ENCODE peak calls at places on chromosomes 5 and 9, in four cellular contexts. One of them, this sample, is unnamed.

GRCh38 chr9:89532944-89533343 is 35.0 kb upstream of the SEMA4D start:
- DNase-seq in adrenal gland: no peak
- DNase-seq in GM12865: no peak
- DNase-seq in choroid plexus epithelial cell: no peak
- DNase-seq in this sample: no peak

GRCh38 chr5:133387621-133388020 is 224.7 kb downstream of the FSTL4 start:
- DNase-seq in adrenal gland: no peak
- DNase-seq in choroid plexus epithelial cell: no peak
- DNase-seq in GM12865: no peak
- DNase-seq in this sample: no peak

GRCh38 chr9:93451762-93452709 is 551 bp downstream of the FAM120A start:
- DNase-seq in choroid plexus epithelial cell: peak
- DNase-seq in adrenal gland: peak
- DNase-seq in GM12865: peak
- DNase-seq in this sample: no peak

GRCh38 chr5:73234156-73234555 is 61.2 kb downstream of the TMEM174 start:
- DNase-seq in adrenal gland: no peak
- DNase-seq in choroid plexus epithelial cell: no peak
- DNase-seq in GM12865: no peak
- DNase-seq in this sample: no peak

GRCh38 chr5:102807878-102808502 is 52.9 kb downstream of the PAM start:
- DNase-seq in choroid plexus epithelial cell: peak
- DNase-seq in GM12865: no peak
- DNase-seq in adrenal gland: no peak
- DNase-seq in this sample: no peak

GRCh38 chr9:127405344-127406125 is 8.6 kb downstream of the SLC2A8 start:
- DNase-seq in choroid plexus epithelial cell: no peak
- DNase-seq in adrenal gland: no peak
- DNase-seq in GM12865: no peak
- DNase-seq in this sample: no peak

GRCh38 chr9:126719677-126720435 is 85.0 kb upstream of the ZBTB43 start:
- DNase-seq in adrenal gland: peak
- DNase-seq in GM12865: peak
- DNase-seq in choroid plexus epithelial cell: peak
- DNase-seq in this sample: peak

GRCh38 chr5:179346875-179347274 is 1.6 kb upstream of the ADAMTS2 start:
- DNase-seq in adrenal gland: no peak
- DNase-seq in choroid plexus epithelial cell: no peak
- DNase-seq in GM12865: no peak
- DNase-seq in this sample: no peak

GRCh38 chr9:136576269-136576626 is 30.4 kb upstream of the NOTCH1 start:
- DNase-seq in choroid plexus epithelial cell: no peak
- DNase-seq in GM12865: peak
- DNase-seq in adrenal gland: peak
- DNase-seq in this sample: peak

GRCh38 chr9:136558373-136558772 is 12.5 kb upstream of the NOTCH1 start:
- DNase-seq in adrenal gland: no peak
- DNase-seq in GM12865: no peak
- DNase-seq in choroid plexus epithelial cell: no peak
- DNase-seq in this sample: peak

GRCh38 chr5:32290922-32291321 is 21.8 kb downstream of the MTMR12 start:
- DNase-seq in GM12865: peak
- DNase-seq in choroid plexus epithelial cell: no peak
- DNase-seq in adrenal gland: no peak
- DNase-seq in this sample: no peak

GRCh38 chr5:104344809-104345512 is 782.4 kb upstream of the NUDT12 start:
- DNase-seq in GM12865: no peak
- DNase-seq in choroid plexus epithelial cell: peak
- DNase-seq in adrenal gland: no peak
- DNase-seq in this sample: peak

GRCh38 chr5:106454651-106455415 is 1215.9 kb downstream of the EFNA5 start:
- DNase-seq in GM12865: peak
- DNase-seq in choroid plexus epithelial cell: peak
- DNase-seq in adrenal gland: no peak
- DNase-seq in this sample: peak

GRCh38 chr9:91197232-91198181 is 164.2 kb downstream of the AUH start:
- DNase-seq in GM12865: no peak
- DNase-seq in adrenal gland: peak
- DNase-seq in choroid plexus epithelial cell: peak
- DNase-seq in this sample: peak

GRCh38 chr5:138461343-138462125 is 3.7 kb upstream of the EGR1 start:
- DNase-seq in GM12865: no peak
- DNase-seq in adrenal gland: no peak
- DNase-seq in choroid plexus epithelial cell: peak
- DNase-seq in this sample: peak

GRCh38 chr5:29114331-29114768 is 2076.0 kb upstream of the CDH9 start:
- DNase-seq in choroid plexus epithelial cell: no peak
- DNase-seq in GM12865: no peak
- DNase-seq in adrenal gland: no peak
- DNase-seq in this sample: no peak

GRCh38 chr5:124054564-124054963 is 542.6 kb downstream of the CSNK1G3 start:
- DNase-seq in GM12865: peak
- DNase-seq in adrenal gland: no peak
- DNase-seq in choroid plexus epithelial cell: no peak
- DNase-seq in this sample: no peak

GRCh38 chr5:178069909-178070308 is 43.4 kb upstream of the N4BP3 start:
- DNase-seq in adrenal gland: no peak
- DNase-seq in choroid plexus epithelial cell: peak
- DNase-seq in GM12865: peak
- DNase-seq in this sample: peak

GRCh38 chr5:56059854-56060253 is 65.1 kb upstream of the IL6ST start:
- DNase-seq in adrenal gland: no peak
- DNase-seq in GM12865: no peak
- DNase-seq in choroid plexus epithelial cell: no peak
- DNase-seq in this sample: no peak

GRCh38 chr9:35059438-35059837 is 13.0 kb downstream of the VCP start:
- DNase-seq in GM12865: no peak
- DNase-seq in choroid plexus epithelial cell: no peak
- DNase-seq in adrenal gland: no peak
- DNase-seq in this sample: no peak

GRCh38 chr9:95509851-95510529 is 6.8 kb downstream of the PTCH1 start:
- DNase-seq in adrenal gland: peak
- DNase-seq in GM12865: no peak
- DNase-seq in choroid plexus epithelial cell: no peak
- DNase-seq in this sample: peak

GRCh38 chr9:122382901-122383850 is 12.4 kb downstream of the PTGS1 start:
- DNase-seq in GM12865: no peak
- DNase-seq in choroid plexus epithelial cell: peak
- DNase-seq in adrenal gland: no peak
- DNase-seq in this sample: peak

GRCh38 chr5:177020033-177020432 is 2.5 kb upstream of the ZNF346 start:
- DNase-seq in GM12865: no peak
- DNase-seq in adrenal gland: no peak
- DNase-seq in choroid plexus epithelial cell: no peak
- DNase-seq in this sample: no peak

GRCh38 chr5:134113572-134113907 is 941 bp upstream of the TCF7 start:
- DNase-seq in choroid plexus epithelial cell: no peak
- DNase-seq in adrenal gland: no peak
- DNase-seq in GM12865: no peak
- DNase-seq in this sample: no peak

GRCh38 chr5:43066231-43066798 is 26.2 kb upstream of the ANXA2R start:
- DNase-seq in GM12865: peak
- DNase-seq in adrenal gland: peak
- DNase-seq in choroid plexus epithelial cell: peak
- DNase-seq in this sample: peak

GRCh38 chr9:93120846-93121315 is 13.2 kb downstream of the NINJ1 start:
- DNase-seq in adrenal gland: peak
- DNase-seq in GM12865: no peak
- DNase-seq in choroid plexus epithelial cell: no peak
- DNase-seq in this sample: no peak

GRCh38 chr9:114207034-114207815 is 51.9 kb downstream of the COL27A1 start:
- DNase-seq in adrenal gland: no peak
- DNase-seq in GM12865: no peak
- DNase-seq in choroid plexus epithelial cell: no peak
- DNase-seq in this sample: no peak

GRCh38 chr9:14146201-14146890 is 167.6 kb downstream of the NFIB start:
- DNase-seq in adrenal gland: no peak
- DNase-seq in GM12865: no peak
- DNase-seq in choroid plexus epithelial cell: no peak
- DNase-seq in this sample: no peak

GRCh38 chr5:158317507-158317906 is 458.6 kb upstream of the CLINT1 start:
- DNase-seq in choroid plexus epithelial cell: no peak
- DNase-seq in adrenal gland: no peak
- DNase-seq in GM12865: no peak
- DNase-seq in this sample: no peak

DNA sequence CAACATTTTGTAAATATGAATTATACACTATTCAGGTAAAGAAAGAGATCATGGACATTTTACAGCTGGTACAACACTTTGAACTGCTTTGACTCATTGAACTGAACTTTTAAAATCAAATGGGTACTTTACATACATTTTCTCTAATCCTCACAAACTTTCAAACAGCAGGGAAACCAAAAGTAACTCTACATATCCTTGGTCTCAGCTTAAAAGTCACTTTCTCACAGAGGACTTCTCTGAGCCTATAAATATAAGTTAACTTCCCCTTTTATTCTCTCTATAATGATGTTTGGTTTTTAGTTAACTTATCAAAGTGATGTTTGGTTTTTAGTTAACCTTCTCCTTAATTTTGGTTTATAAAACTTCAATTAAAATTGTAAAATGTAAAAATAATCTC is 209.8 kb downstream of the MCTP1 start:
- DNase-seq in choroid plexus epithelial cell: no peak
- DNase-seq in GM12865: peak
- DNase-seq in adrenal gland: no peak
- DNase-seq in this sample: no peak
- TF ChIP-seq CTCF in choroid plexus epithelial cell: no peak
- TF ChIP-seq CTCF in GM12865: no peak
- TF ChIP-seq CTCF in adrenal gland: no peak
- TF ChIP-seq CTCF in this sample: no peak

GRCh38 chr5:154368041-154368800 is 77.6 kb upstream of the SAP30L start:
- DNase-seq in adrenal gland: no peak
- DNase-seq in choroid plexus epithelial cell: peak
- DNase-seq in GM12865: no peak
- DNase-seq in this sample: peak
- H3K4me3 ChIP-seq in adrenal gland: no peak
- H3K4me3 ChIP-seq in choroid plexus epithelial cell: no peak
- H3K4me3 ChIP-seq in GM12865: no peak
- H3K4me3 ChIP-seq in this sample: no peak

DNA sequence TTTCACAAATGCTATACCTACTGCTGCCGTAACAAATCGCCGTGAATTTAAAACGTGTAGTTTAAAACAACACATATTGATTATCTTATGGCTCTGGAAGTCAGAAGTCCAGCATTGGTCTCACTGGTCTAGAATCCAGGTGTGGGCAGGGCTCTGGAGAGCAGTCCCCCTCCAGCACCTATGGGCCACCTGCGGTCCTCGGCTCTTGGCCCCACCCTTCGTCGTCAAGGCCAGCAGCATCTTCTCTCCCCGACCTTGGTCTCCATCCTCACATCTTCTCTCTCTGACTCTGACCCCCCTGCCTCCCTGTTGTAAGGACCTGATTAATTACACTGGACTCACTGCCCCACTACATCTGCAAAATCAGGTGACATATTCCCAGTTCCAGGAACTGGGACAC is 106.4 kb upstream of the COL5A1 start:
- DNase-seq in GM12865: no peak
- DNase-seq in choroid plexus epithelial cell: no peak
- DNase-seq in adrenal gland: no peak
- DNase-seq in this sample: no peak
- TF ChIP-seq CTCF in GM12865: no peak
- TF ChIP-seq CTCF in choroid plexus epithelial cell: no peak
- TF ChIP-seq CTCF in adrenal gland: no peak
- TF ChIP-seq CTCF in this sample: no peak

DNA sequence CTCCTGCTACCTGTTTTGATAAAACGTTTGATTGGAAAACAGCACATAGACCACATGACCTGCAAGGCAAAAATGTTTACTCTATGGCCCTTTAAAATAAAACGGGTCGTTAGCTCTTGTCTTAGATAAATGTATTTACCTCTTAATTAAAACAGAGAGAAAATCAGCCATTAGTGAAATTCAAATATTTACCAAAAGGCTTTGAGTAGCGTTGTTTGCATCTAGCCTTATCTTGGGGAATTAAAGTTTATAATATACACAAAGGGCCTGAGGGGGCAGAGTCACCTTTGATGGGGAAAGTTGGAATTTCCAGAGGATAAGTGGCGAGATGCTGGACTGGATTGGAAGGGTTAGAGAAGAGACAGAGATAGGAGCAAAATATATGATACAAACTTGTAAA is 111.3 kb downstream of the FBXO4 start:
- DNase-seq in choroid plexus epithelial cell: no peak
- DNase-seq in GM12865: no peak
- DNase-seq in adrenal gland: no peak
- DNase-seq in this sample: no peak
- H3K4me3 ChIP-seq in choroid plexus epithelial cell: no peak
- H3K4me3 ChIP-seq in GM12865: no peak
- H3K4me3 ChIP-seq in adrenal gland: no peak
- H3K4me3 ChIP-seq in this sample: no peak

GRCh38 chr9:69931340-69931739 is 110.7 kb downstream of the CFAP95 start:
- DNase-seq in adrenal gland: no peak
- DNase-seq in choroid plexus epithelial cell: peak
- DNase-seq in GM12865: no peak
- DNase-seq in this sample: peak
- TF ChIP-seq CTCF in adrenal gland: no peak
- TF ChIP-seq CTCF in choroid plexus epithelial cell: peak
- TF ChIP-seq CTCF in GM12865: no peak
- TF ChIP-seq CTCF in this sample: peak

DNA sequence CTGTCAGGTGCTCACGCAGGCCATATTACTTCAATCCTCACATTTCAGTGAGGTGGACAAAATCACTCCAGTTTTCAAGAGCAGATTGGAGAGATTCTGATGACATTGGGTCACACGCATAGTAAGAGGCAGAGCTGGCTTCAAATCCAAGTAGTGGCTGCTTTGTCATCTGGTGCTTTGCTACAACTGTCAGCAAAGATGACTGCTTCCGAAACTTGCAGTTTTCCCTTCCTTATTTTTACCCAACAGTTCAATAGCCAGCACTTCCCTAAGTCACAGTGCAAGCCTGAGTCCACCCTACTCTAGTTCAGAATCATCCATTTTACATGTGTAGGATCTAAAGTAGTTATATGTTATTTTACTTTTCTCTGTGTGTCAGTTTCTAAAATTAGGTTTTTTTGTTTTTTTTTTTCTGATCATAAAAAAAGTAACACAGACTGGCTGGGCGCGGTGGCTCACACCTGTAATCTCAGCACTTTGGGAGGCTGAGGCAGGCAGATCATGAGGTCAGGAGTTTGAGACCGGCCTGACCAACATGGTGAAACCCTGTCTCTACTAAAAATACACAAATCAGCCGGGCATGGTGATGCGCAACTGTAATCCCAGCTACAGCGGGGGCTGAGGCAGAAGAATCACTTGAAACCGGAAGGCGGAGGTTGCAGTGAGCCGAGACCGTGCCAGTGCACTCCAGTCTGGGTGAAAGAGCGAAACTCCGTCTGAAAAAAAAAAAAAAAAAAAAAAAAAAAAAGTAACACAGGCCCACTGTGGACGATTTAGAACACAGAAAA is 49.6 kb downstream of the ANKDD1B start:
- DNase-seq in GM12865: peak
- DNase-seq in choroid plexus epithelial cell: no peak
- DNase-seq in adrenal gland: no peak
- DNase-seq in this sample: no peak
- H3K4me3 ChIP-seq in GM12865: no peak
- H3K4me3 ChIP-seq in choroid plexus epithelial cell: no peak
- H3K4me3 ChIP-seq in adrenal gland: no peak
- H3K4me3 ChIP-seq in this sample: no peak

This sample was measured in bronchial epithelial cell.